ENCODE peak calls at places on chromosome 19, in six cellular contexts. F, P, T, L, Y and I are unnamed samples.

GRCh38 chr19:15589760-15590451 is 25.1 kb upstream of the CYP4F8 start:
- DNase-seq in F (no peak), P (no peak), T (no peak), L (no peak), Y (no peak), I (no peak)

GRCh38 chr19:12180377-12180776 is 17.5 kb downstream of the ZNF136 start:
- DNase-seq in F (no peak), P (no peak), T (no peak), L (no peak), Y (no peak), I (no peak)

GRCh38 chr19:29714953-29715694 is at the start of gene C19orf12:
- DNase-seq in F (peak), P (no peak), T (peak), L (no peak), Y (no peak), I (no peak)

GRCh38 chr19:45637890-45638667 is 1.1 kb downstream of the EML2 start:
- DNase-seq in F (no peak), P (no peak), T (no peak), L (no peak), Y (no peak), I (no peak)

GRCh38 chr19:31610036-31610435 is 260.8 kb upstream of the TSHZ3 start:
- DNase-seq in F (no peak), P (no peak), T (no peak), L (no peak), Y (no peak), I (no peak)

GRCh38 chr19:18729933-18730530 is 46.6 kb downstream of the CRTC1 start:
- DNase-seq in F (no peak), P (no peak), T (no peak), L (no peak), Y (no peak), I (no peak)

GRCh38 chr19:991174-991931 is 7.2 kb downstream of the WDR18 start:
- DNase-seq in F (peak), P (no peak), T (no peak), L (peak), Y (no peak), I (no peak)

GRCh38 chr19:13849991-13850909 is 26.7 kb upstream of the NANOS3 start:
- DNase-seq in F (peak), P (no peak), T (peak), L (no peak), Y (peak), I (no peak)

GRCh38 chr19:15466851-15467733 is 2.7 kb upstream of the RASAL3 start:
- DNase-seq in F (no peak), P (no peak), T (no peak), L (no peak), Y (no peak), I (peak)

GRCh38 chr19:45815501-45816216 is 551 bp upstream of the RSPH6A start:
- DNase-seq in F (no peak), P (peak), T (no peak), L (no peak), Y (peak), I (no peak)

GRCh38 chr19:17109962-17110598 is 34.5 kb downstream of the MYO9B start:
- DNase-seq in F (no peak), P (no peak), T (no peak), L (no peak), Y (no peak), I (peak)

GRCh38 chr19:507286-508203 is at the start of gene TPGS1:
- DNase-seq in F (peak), P (no peak), T (peak), L (peak), Y (no peak), I (no peak)

GRCh38 chr19:3132971-3133792 is 2.7 kb upstream of the GNA15 start:
- DNase-seq in F (peak), P (no peak), T (no peak), L (no peak), Y (no peak), I (peak)

GRCh38 chr19:41707871-41708371 is 505 bp upstream of the CEACAM5 start:
- DNase-seq in F (no peak), P (no peak), T (no peak), L (no peak), Y (no peak), I (no peak)

GRCh38 chr19:14149509-14149994 is 13.2 kb upstream of the ASF1B start:
- DNase-seq in F (no peak), P (no peak), T (no peak), L (no peak), Y (no peak), I (no peak)

GRCh38 chr19:54339646-54340358 is 840 bp upstream of the LILRA4 start:
- DNase-seq in F (no peak), P (no peak), T (no peak), L (no peak), Y (no peak), I (no peak)

GRCh38 chr19:23222998-23223652 is 27.1 kb downstream of the ZNF724 start:
- DNase-seq in F (no peak), P (no peak), T (peak), L (no peak), Y (no peak), I (no peak)

GRCh38 chr19:13195678-13196077 is 45.5 kb downstream of the IER2 start:
- DNase-seq in F (peak), P (peak), T (peak), L (no peak), Y (peak), I (no peak)

GRCh38 chr19:57050863-57051262 is 68.9 kb upstream of the USP29 start:
- DNase-seq in F (no peak), P (no peak), T (no peak), L (no peak), Y (no peak), I (no peak)

GRCh38 chr19:18948976-18949356 is 7.9 kb upstream of the HOMER3 start:
- DNase-seq in F (no peak), P (no peak), T (no peak), L (no peak), Y (no peak), I (no peak)

GRCh38 chr19:10815969-10816635 is 19.9 kb downstream of the TMED1 start:
- DNase-seq in F (no peak), P (no peak), T (no peak), L (no peak), Y (no peak), I (no peak)

GRCh38 chr19:10815007-10815531 is 20.9 kb downstream of the TMED1 start:
- DNase-seq in F (no peak), P (no peak), T (no peak), L (no peak), Y (no peak), I (no peak)

GRCh38 chr19:10812196-10812595 is 23.8 kb downstream of the TMED1 start:
- DNase-seq in F (peak), P (no peak), T (no peak), L (no peak), Y (no peak), I (no peak)

GRCh38 chr19:10811391-10812111 is 24.5 kb downstream of the TMED1 start:
- DNase-seq in F (peak), P (no peak), T (peak), L (no peak), Y (no peak), I (no peak)

GRCh38 chr19:10812902-10813404 is 23.1 kb downstream of the TMED1 start:
- DNase-seq in F (peak), P (no peak), T (no peak), L (no peak), Y (no peak), I (no peak)
- TF ChIP-seq ZNF274 in F (no peak), P (no peak), T (no peak), L (no peak), Y (no peak), I (no peak)

GRCh38 chr19:48780684-48781391 is 25.5 kb downstream of the FGF21 start:
- DNase-seq in F (peak), P (no peak), T (peak), L (no peak), Y (no peak), I (peak)
- TF ChIP-seq ZNF274 in F (no peak), P (no peak), T (no peak), L (no peak), Y (no peak), I (no peak)

GRCh38 chr19:35107541-35107939 is 8.1 kb upstream of the FXYD3 start:
- DNase-seq in F (peak), P (no peak), T (peak), L (peak), Y (no peak), I (no peak)
- TF ChIP-seq ZNF274 in F (no peak), P (no peak), T (no peak), L (no peak), Y (no peak), I (no peak)

GRCh38 chr19:4693471-4694121 is 23.5 kb upstream of the MYDGF start:
- DNase-seq in F (no peak), P (no peak), T (no peak), L (no peak), Y (no peak), I (no peak)
- TF ChIP-seq ZNF274 in F (no peak), P (no peak), T (no peak), L (no peak), Y (no peak), I (no peak)

GRCh38 chr19:49809987-49810389 is 3.1 kb downstream of the FUZ start:
- DNase-seq in F (no peak), P (no peak), T (no peak), L (no peak), Y (no peak), I (no peak)

GRCh38 chr19:49814010-49814409 is 918 bp upstream of the FUZ start:
- DNase-seq in F (no peak), P (no peak), T (no peak), L (no peak), Y (no peak), I (no peak)

GRCh38 chr19:49811328-49811727 is 1.8 kb downstream of the FUZ start:
- DNase-seq in F (no peak), P (no peak), T (no peak), L (no peak), Y (no peak), I (no peak)

GRCh38 chr19:49812997-49813861 is at the start of gene FUZ:
- DNase-seq in F (peak), P (peak), T (no peak), L (peak), Y (peak), I (peak)

DNA sequence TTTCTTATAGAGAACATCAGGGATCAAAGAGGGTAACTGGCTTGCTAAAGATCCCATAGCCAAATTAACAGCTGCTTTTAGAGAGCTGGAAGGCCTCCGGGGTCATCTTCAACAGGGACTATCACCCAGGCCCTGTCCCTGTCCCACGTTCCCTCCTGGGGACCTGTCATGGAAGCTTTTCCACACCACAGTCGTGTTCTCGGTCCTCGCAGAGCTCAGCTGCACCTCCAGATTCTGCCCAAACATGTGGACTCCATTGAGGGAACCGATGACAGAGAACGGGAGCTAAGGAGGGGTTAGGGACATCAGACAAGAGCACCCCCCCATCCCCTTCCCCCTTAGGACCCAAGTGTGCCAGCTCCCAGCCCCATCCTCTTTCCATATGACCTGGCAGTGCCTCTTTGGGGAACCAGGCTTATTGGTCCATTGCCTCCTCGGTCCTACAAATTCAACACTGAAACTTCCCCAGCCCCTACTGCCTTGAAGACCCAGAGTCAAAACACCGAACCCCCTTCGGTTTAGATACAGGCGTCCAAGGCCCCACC is 568 bp downstream of the FUZ start:
- DNase-seq in F (no peak), P (no peak), T (no peak), L (no peak), Y (no peak), I (no peak)
- TF ChIP-seq ZNF274 in F (no peak), P (no peak), T (no peak), L (no peak), Y (no peak), I (no peak)

GRCh38 chr19:9348253-9348652 is 14.6 kb upstream of the ZNF177 start:
- DNase-seq in F (no peak), P (no peak), T (no peak), L (no peak), Y (no peak), I (no peak)
- TF ChIP-seq ZNF274 in F (no peak), P (no peak), T (no peak), L (no peak), Y (no peak), I (no peak)

DNA sequence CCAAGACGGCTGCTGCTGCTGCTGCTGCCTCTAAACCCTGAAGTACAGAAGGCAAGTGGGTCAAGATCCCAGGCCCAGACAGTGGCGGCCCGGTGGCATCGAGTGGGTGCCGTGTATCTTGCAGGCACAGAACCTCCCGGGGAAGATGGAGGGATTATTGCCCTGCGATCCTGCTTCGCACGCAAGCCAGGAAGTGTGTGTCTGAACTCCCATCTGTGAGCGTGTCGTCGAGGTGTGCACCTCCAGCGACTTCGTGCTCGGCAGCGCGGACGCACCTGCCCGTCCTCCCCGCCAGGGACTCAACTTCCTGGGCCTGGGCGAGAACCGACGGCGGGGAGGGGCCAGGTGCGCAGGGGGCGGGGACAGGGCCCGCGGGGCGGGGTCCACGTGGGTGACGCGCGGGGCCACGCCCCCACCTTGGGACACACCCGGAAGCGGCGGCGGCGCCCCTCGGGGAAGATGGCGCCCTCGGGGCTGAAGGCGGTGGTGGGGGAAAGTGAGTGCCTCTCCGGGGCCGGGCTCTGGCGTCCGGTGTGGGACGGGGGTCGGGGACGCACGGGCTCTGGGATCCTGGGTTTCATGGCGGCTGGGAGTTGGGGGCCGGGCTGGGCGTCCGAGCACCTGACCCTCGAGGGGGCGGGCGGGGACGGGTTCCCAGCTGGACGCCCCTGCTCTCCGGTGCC is at the start of gene STXBP2:
- DNase-seq in F (peak), P (peak), T (peak), L (peak), Y (peak), I (peak)
- TF ChIP-seq ZNF274 in F (no peak), P (no peak), T (no peak), L (no peak), Y (no peak), I (no peak)

GRCh38 chr19:50377051-50377441 is 789 bp downstream of the NR1H2 start:
- DNase-seq in F (peak), P (no peak), T (peak), L (peak), Y (no peak), I (no peak)
- TF ChIP-seq ZNF274 in F (no peak), P (no peak), T (no peak), L (no peak), Y (no peak), I (no peak)

GRCh38 chr19:10892256-10892655 is 20.9 kb downstream of the CARM1 start:
- DNase-seq in F (no peak), P (no peak), T (no peak), L (no peak), Y (no peak), I (no peak)
- TF ChIP-seq ZNF274 in F (no peak), P (no peak), T (no peak), L (no peak), Y (no peak), I (no peak)

GRCh38 chr19:51743405-51743804 is 8.3 kb downstream of the FPR1 start:
- DNase-seq in F (no peak), P (no peak), T (no peak), L (no peak), Y (no peak), I (no peak)
- TF ChIP-seq ZNF274 in F (no peak), P (no peak), T (no peak), L (no peak), Y (no peak), I (no peak)